ENCODE peak calls at places on chromosomes 5 and 9, in six cellular contexts. L is HCT116, Q is WERI-Rb-1, O is IMR-90, R is HFFc6, C is BJ. V is an unnamed sample.

GRCh38 chr5:143403357-143403606 is 204 bp downstream of the NR3C1 start:
- DNase-seq in L (no peak), Q (no peak), O (no peak), R (no peak), C (no peak), V (no peak)

GRCh38 chr5:133423618-133424282 is 188.6 kb downstream of the FSTL4 start:
- DNase-seq in L (peak), Q (peak), O (peak), R (peak), C (no peak), V (no peak)

GRCh38 chr5:134128648-134128995 is 14.1 kb downstream of the TCF7 start:
- DNase-seq in L (no peak), Q (no peak), O (no peak), R (no peak), C (no peak), V (no peak)

GRCh38 chr5:179343902-179344300 is 1.4 kb downstream of the ADAMTS2 start:
- DNase-seq in L (no peak), Q (peak), O (peak), R (peak), C (no peak), V (no peak)

GRCh38 chr5:157447246-157447645 is 12.8 kb upstream of the NIPAL4 start:
- DNase-seq in L (no peak), Q (no peak), O (no peak), R (no peak), C (no peak), V (no peak)

GRCh38 chr9:122228191-122228905 is 409 bp downstream of the LHX6 start:
- DNase-seq in L (no peak), Q (no peak), O (no peak), R (no peak), C (no peak), V (no peak)

GRCh38 chr9:35311891-35312639 is 150.3 kb downstream of the UNC13B start:
- DNase-seq in L (no peak), Q (no peak), O (peak), R (peak), C (no peak), V (no peak)

GRCh38 chr9:132588098-132588497 is 5.7 kb downstream of the BARHL1 start:
- DNase-seq in L (no peak), Q (no peak), O (no peak), R (no peak), C (no peak), V (no peak)

GRCh38 chr9:109568089-109568488 is 70.0 kb upstream of the PTPN3 start:
- DNase-seq in L (no peak), Q (no peak), O (no peak), R (no peak), C (no peak), V (no peak)

GRCh38 chr5:1876708-1877433 is 5.9 kb downstream of the IRX4 start:
- DNase-seq in L (no peak), Q (no peak), O (no peak), R (no peak), C (no peak), V (no peak)

GRCh38 chr5:55037046-55037771 is 13.2 kb downstream of the GZMK start:
- DNase-seq in L (peak), Q (no peak), O (no peak), R (peak), C (no peak), V (no peak)

GRCh38 chr5:154351566-154351965 is 94.2 kb upstream of the SAP30L start:
- DNase-seq in L (no peak), Q (no peak), O (no peak), R (no peak), C (no peak), V (no peak)

GRCh38 chr9:14383815-14384214 is 69.9 kb upstream of the NFIB start:
- DNase-seq in L (no peak), Q (no peak), O (no peak), R (no peak), C (no peak), V (no peak)

GRCh38 chr9:93464395-93464794 is 11.0 kb upstream of the FAM120AOS start:
- DNase-seq in L (no peak), Q (no peak), O (no peak), R (no peak), C (no peak), V (no peak)

GRCh38 chr9:106697799-106698591 is 165.0 kb upstream of the ZNF462 start:
- DNase-seq in L (no peak), Q (peak), O (peak), R (peak), C (peak), V (no peak)

GRCh38 chr9:126335837-126336236 is 9.2 kb downstream of the MVB12B start:
- DNase-seq in L (no peak), Q (no peak), O (no peak), R (no peak), C (no peak), V (no peak)

GRCh38 chr5:61280205-61280604 is 51.9 kb upstream of the ZSWIM6 start:
- DNase-seq in L (peak), Q (no peak), O (peak), R (peak), C (no peak), V (peak)

GRCh38 chr9:127875306-127875966 is 2.0 kb downstream of the AK1 start:
- DNase-seq in L (no peak), Q (no peak), O (peak), R (peak), C (no peak), V (no peak)

GRCh38 chr9:125446581-125447094 is 185.0 kb downstream of the GAPVD1 start:
- DNase-seq in L (no peak), Q (no peak), O (no peak), R (no peak), C (no peak), V (no peak)

GRCh38 chr9:3741729-3742128 is 215.9 kb upstream of the RFX3 start:
- DNase-seq in L (no peak), Q (no peak), O (no peak), R (no peak), C (no peak), V (no peak)

GRCh38 chr9:129110740-129111142 is at the start of gene CRAT:
- DNase-seq in L (peak), Q (peak), O (peak), R (peak), C (peak), V (peak)

GRCh38 chr9:138100711-138101349 is 223.2 kb downstream of the CACNA1B start:
- DNase-seq in L (no peak), Q (peak), O (no peak), R (no peak), C (no peak), V (no peak)

GRCh38 chr9:35757527-35758275 is 3.6 kb upstream of the MSMP start:
- DNase-seq in L (no peak), Q (peak), O (no peak), R (no peak), C (no peak), V (no peak)

GRCh38 chr5:92017786-92018185 is 634.7 kb upstream of the ARRDC3 start:
- DNase-seq in L (peak), Q (no peak), O (peak), R (peak), C (peak), V (no peak)

GRCh38 chr9:85742630-85742928 is 825 bp upstream of the AGTPBP1 start:
- DNase-seq in L (no peak), Q (no peak), O (peak), R (peak), C (no peak), V (no peak)

GRCh38 chr9:130906727-130907416 is 10.3 kb upstream of the QRFP start:
- DNase-seq in L (no peak), Q (peak), O (no peak), R (no peak), C (no peak), V (no peak)

GRCh38 chr5:89343666-89344065 is 460.7 kb upstream of the MEF2C start:
- DNase-seq in L (no peak), Q (no peak), O (peak), R (no peak), C (no peak), V (no peak)

GRCh38 chr9:82810902-82811301 is 252.0 kb downstream of the RASEF start:
- DNase-seq in L (peak), Q (no peak), O (peak), R (no peak), C (no peak), V (no peak)

GRCh38 chr9:112037281-112038016 is 137.6 kb downstream of the SUSD1 start:
- DNase-seq in L (no peak), Q (no peak), O (peak), R (peak), C (peak), V (peak)

GRCh38 chr5:126100767-126101166 is 322.4 kb upstream of the GRAMD2B start:
- DNase-seq in L (peak), Q (no peak), O (no peak), R (no peak), C (no peak), V (no peak)

GRCh38 chr9:13181652-13182051 is 97.8 kb downstream of the MPDZ start:
- DNase-seq in L (no peak), Q (peak), O (peak), R (peak), C (no peak), V (no peak)

GRCh38 chr5:85920984-85921383 is 696.8 kb upstream of the COX7C start:
- DNase-seq in L (no peak), Q (no peak), O (no peak), R (no peak), C (no peak), V (no peak)

GRCh38 chr9:19788614-19789271 is at the start of gene SLC24A2:
- DNase-seq in L (no peak), Q (peak), O (no peak), R (no peak), C (no peak), V (no peak)

GRCh38 chr5:88388476-88389170 is 120.0 kb upstream of the TMEM161B start:
- DNase-seq in L (no peak), Q (no peak), O (no peak), R (no peak), C (no peak), V (no peak)

GRCh38 chr5:17441351-17441750 is 56.7 kb upstream of the TAF11L2 start:
- DNase-seq in L (no peak), Q (no peak), O (peak), R (peak), C (no peak), V (peak)

GRCh38 chr9:98010450-98010849 is 27.3 kb downstream of the ANP32B start:
- DNase-seq in L (no peak), Q (no peak), O (peak), R (peak), C (no peak), V (no peak)

GRCh38 chr5:44257221-44257620 is 132.0 kb downstream of the FGF10 start:
- DNase-seq in L (no peak), Q (no peak), O (no peak), R (no peak), C (no peak), V (no peak)
- TF ChIP-seq CTCF in L (no peak), Q (no peak), O (no peak), R (no peak), C (no peak), V (no peak)

GRCh38 chr5:75167345-75167744 is 69.3 kb downstream of the ANKRD31 start:
- DNase-seq in L (peak), Q (peak), O (no peak), R (peak), C (no peak), V (no peak)
- TF ChIP-seq CTCF in L (peak), Q (peak), O (peak), R (peak), C (peak), V (no peak)

GRCh38 chr9:22005083-22005699 is 3.9 kb downstream of the CDKN2B start:
- DNase-seq in L (no peak), Q (no peak), O (peak), R (no peak), C (no peak), V (no peak)
- TF ChIP-seq CTCF in L (no peak), Q (no peak), O (no peak), R (peak), C (no peak), V (no peak)

GRCh38 chr5:18752317-18752716 is 1118.1 kb downstream of the TAF11L14 start:
- DNase-seq in L (no peak), Q (no peak), O (no peak), R (no peak), C (no peak), V (no peak)

DNA sequence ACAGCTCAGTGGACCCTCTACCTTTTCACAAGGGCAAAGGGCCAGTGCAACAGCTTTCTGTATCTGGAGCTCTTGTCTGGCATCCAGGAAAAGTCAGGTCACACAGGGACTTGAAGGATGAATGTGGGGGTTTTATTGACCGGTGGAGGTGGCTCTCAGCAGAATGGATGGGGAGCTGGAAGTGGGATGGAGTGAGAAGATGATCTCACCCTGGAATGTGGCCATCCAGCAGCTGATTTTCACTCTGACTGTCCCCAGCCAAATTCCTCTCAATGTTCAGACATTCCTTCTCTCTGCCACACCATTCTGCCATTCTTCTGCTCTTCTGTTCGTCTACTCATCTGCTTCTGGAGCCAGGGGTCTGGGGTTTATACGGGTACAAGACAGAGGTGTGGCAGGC is 1119.9 kb downstream of the TAF11L14 start:
- DNase-seq in L (no peak), Q (no peak), O (no peak), R (no peak), C (no peak), V (no peak)
- TF ChIP-seq CTCF in L (no peak), Q (no peak), O (no peak), R (no peak), C (no peak), V (no peak)

DNA sequence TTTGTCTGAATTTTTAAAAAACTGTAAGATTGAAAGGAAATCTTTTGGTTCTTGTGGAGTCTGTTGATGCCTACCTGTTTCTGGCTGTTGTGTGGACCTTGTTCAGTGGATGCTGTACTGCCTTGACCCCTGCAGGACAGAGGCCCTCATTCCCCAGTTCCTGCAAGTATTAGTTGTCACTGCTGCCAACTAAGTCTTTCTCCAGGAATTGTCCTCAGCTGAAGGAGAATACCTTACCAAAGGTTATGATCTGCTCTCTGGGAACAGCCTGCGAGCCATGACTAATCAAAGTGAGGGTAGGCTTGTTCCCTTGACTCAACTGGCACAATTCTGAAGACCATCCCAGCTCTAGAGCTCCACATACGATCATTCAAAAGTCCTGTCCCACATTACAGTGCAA is 145.3 kb upstream of the FST start:
- DNase-seq in L (no peak), Q (peak), O (peak), R (peak), C (no peak), V (no peak)
- TF ChIP-seq CTCF in L (peak), Q (peak), O (peak), R (peak), C (no peak), V (peak)

GRCh38 chr5:96112123-96112670 is 150.5 kb upstream of the ELL2 start:
- DNase-seq in L (no peak), Q (no peak), O (no peak), R (no peak), C (no peak), V (no peak)
- TF ChIP-seq CTCF in L (peak), Q (no peak), O (peak), R (peak), C (no peak), V (no peak)

GRCh38 chr5:151298063-151298462 is 5.5 kb downstream of the SLC36A3 start:
- DNase-seq in L (peak), Q (peak), O (peak), R (no peak), C (peak), V (peak)
- TF ChIP-seq CTCF in L (peak), Q (peak), O (peak), R (no peak), C (peak), V (peak)

GRCh38 chr9:105244996-105245719 is 707 bp downstream of the SLC44A1 start:
- DNase-seq in L (no peak), Q (peak), O (no peak), R (peak), C (no peak), V (no peak)
- TF ChIP-seq CTCF in L (peak), Q (peak), O (no peak), R (peak), C (peak), V (no peak)

DNA sequence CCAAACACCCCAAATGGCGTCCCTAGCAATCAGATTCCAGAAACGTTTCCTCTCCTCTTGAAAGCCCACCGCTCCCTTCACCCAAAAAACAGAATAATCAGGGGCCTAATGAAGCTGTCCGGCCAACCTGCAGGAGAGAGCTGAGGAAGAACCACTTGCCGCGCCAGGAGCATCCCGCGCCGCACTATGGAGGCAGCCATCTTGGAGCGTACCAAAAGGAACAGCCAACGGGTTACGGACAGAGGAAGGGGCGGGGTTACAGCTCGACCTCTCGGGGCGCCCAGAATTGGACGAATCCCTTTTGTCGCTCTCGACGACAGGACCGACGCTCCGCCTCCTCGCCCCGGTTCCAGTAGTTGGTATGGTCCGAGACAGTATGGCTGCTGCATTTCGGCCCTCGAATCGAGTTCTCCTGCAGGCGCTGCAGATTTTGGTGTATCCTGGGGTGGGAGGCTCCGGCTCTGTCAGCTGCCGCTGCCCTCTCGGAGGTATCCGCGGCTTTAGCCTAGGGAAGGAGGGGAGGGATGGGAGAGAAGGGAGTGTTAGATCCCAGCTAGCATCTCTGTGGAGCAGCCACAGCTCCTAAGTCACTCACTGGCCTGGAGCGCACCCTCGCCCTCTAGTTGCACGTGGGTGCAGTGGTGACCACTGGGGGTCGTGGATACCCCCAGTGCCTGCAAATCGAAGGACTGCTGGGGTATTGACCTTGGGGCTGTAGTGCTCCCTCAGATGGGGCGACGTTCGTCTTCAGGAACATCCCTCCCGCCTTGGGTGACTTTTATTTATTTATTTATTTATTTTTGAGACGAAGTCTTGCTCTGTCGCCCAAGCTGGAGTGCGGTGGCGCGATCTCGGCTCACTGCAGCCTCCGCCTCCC is at the start of the genes MRPS27 and PTCD2:
- DNase-seq in L (peak), Q (peak), O (peak), R (peak), C (peak), V (peak)
- TF ChIP-seq CTCF in L (peak), Q (peak), O (peak), R (peak), C (peak), V (peak)

V was measured in AG09319.